ENCODE peak calls at places on chromosomes 13 and 19, in four cellular contexts. One of them, this sample, is unnamed.

GRCh38 chr13:97875218-97875617 is 78.3 kb upstream of the IPO5 start:
- DNase-seq in epithelial cell of esophagus: no peak
- DNase-seq in NCI-H1694 treated with DMSO at 0.1 percent for 48 hours: no peak
- DNase-seq in nucleus accumbens: no peak
- DNase-seq in this sample: no peak

GRCh38 chr19:38736413-38737280 is 7.6 kb downstream of the CAPN12 start:
- DNase-seq in epithelial cell of esophagus: peak; percentile 89
- DNase-seq in NCI-H1694 treated with DMSO at 0.1 percent for 48 hours: no peak
- DNase-seq in nucleus accumbens: no peak
- DNase-seq in this sample: peak; percentile 65

GRCh38 chr13:57631607-57632275 is at the start of gene PCDH17:
- DNase-seq in epithelial cell of esophagus: no peak
- DNase-seq in NCI-H1694 treated with DMSO at 0.1 percent for 48 hours: no peak
- DNase-seq in nucleus accumbens: no peak
- DNase-seq in this sample: no peak

GRCh38 chr13:23552171-23552570 is 18.0 kb upstream of the TNFRSF19 start:
- DNase-seq in epithelial cell of esophagus: no peak
- DNase-seq in NCI-H1694 treated with DMSO at 0.1 percent for 48 hours: no peak
- DNase-seq in nucleus accumbens: no peak
- DNase-seq in this sample: no peak

GRCh38 chr13:52130641-52131040 is 1.8 kb upstream of the NEK5 start:
- DNase-seq in epithelial cell of esophagus: peak; percentile 54
- DNase-seq in NCI-H1694 treated with DMSO at 0.1 percent for 48 hours: no peak
- DNase-seq in nucleus accumbens: no peak
- DNase-seq in this sample: peak; percentile 64

GRCh38 chr13:52161193-52161646 is 1.8 kb upstream of the NEK3 start:
- DNase-seq in epithelial cell of esophagus: no peak
- DNase-seq in NCI-H1694 treated with DMSO at 0.1 percent for 48 hours: no peak
- DNase-seq in nucleus accumbens: no peak
- DNase-seq in this sample: no peak

GRCh38 chr19:46981296-46981695 is 38.3 kb upstream of the NPAS1 start:
- DNase-seq in epithelial cell of esophagus: no peak
- DNase-seq in NCI-H1694 treated with DMSO at 0.1 percent for 48 hours: no peak
- DNase-seq in nucleus accumbens: no peak
- DNase-seq in this sample: no peak

GRCh38 chr19:41941410-41942202 is 13.4 kb upstream of the ERFL start:
- DNase-seq in epithelial cell of esophagus: no peak
- DNase-seq in NCI-H1694 treated with DMSO at 0.1 percent for 48 hours: no peak
- DNase-seq in nucleus accumbens: no peak
- DNase-seq in this sample: no peak

GRCh38 chr19:53868091-53868891 is 608 bp downstream of the MYADM start:
- DNase-seq in epithelial cell of esophagus: peak; percentile 36
- DNase-seq in NCI-H1694 treated with DMSO at 0.1 percent for 48 hours: no peak
- DNase-seq in nucleus accumbens: no peak
- DNase-seq in this sample: peak; percentile 69

GRCh38 chr13:99970761-99971575 is 599 bp downstream of the ZIC5 start:
- DNase-seq in epithelial cell of esophagus: no peak
- DNase-seq in NCI-H1694 treated with DMSO at 0.1 percent for 48 hours: no peak
- DNase-seq in nucleus accumbens: no peak
- DNase-seq in this sample: no peak

GRCh38 chr19:49801966-49802661 is 11.0 kb downstream of the FUZ start:
- DNase-seq in epithelial cell of esophagus: peak; percentile 66
- DNase-seq in NCI-H1694 treated with DMSO at 0.1 percent for 48 hours: peak; percentile 85
- DNase-seq in nucleus accumbens: peak; percentile 36
- DNase-seq in this sample: no peak

GRCh38 chr19:6241680-6242079 is 38.1 kb downstream of the MLLT1 start:
- DNase-seq in epithelial cell of esophagus: no peak
- DNase-seq in NCI-H1694 treated with DMSO at 0.1 percent for 48 hours: peak; percentile 21
- DNase-seq in nucleus accumbens: peak; percentile 52
- DNase-seq in this sample: no peak

GRCh38 chr13:26977541-26977940 is 194.1 kb downstream of the USP12 start:
- DNase-seq in epithelial cell of esophagus: no peak
- DNase-seq in NCI-H1694 treated with DMSO at 0.1 percent for 48 hours: no peak
- DNase-seq in nucleus accumbens: no peak
- DNase-seq in this sample: no peak

GRCh38 chr13:113930711-113931637 is 42.9 kb downstream of the C13orf46 start:
- DNase-seq in epithelial cell of esophagus: no peak
- DNase-seq in NCI-H1694 treated with DMSO at 0.1 percent for 48 hours: no peak
- DNase-seq in nucleus accumbens: no peak
- DNase-seq in this sample: no peak

GRCh38 chr13:74324338-74324737 is 190.1 kb upstream of the KLF12 start:
- DNase-seq in epithelial cell of esophagus: no peak
- DNase-seq in NCI-H1694 treated with DMSO at 0.1 percent for 48 hours: no peak
- DNase-seq in nucleus accumbens: no peak
- DNase-seq in this sample: no peak

GRCh38 chr13:113584870-113585671 is 518 bp downstream of the TFDP1 start:
- DNase-seq in epithelial cell of esophagus: no peak
- DNase-seq in NCI-H1694 treated with DMSO at 0.1 percent for 48 hours: no peak
- DNase-seq in nucleus accumbens: no peak
- DNase-seq in this sample: peak; percentile 11

GRCh38 chr13:21868823-21869222 is 197.9 kb downstream of the FGF9 start:
- DNase-seq in epithelial cell of esophagus: no peak
- DNase-seq in NCI-H1694 treated with DMSO at 0.1 percent for 48 hours: no peak
- DNase-seq in nucleus accumbens: no peak
- DNase-seq in this sample: no peak

GRCh38 chr19:16153582-16154336 is 10.3 kb downstream of the HSH2D start:
- DNase-seq in epithelial cell of esophagus: no peak
- DNase-seq in NCI-H1694 treated with DMSO at 0.1 percent for 48 hours: no peak
- DNase-seq in nucleus accumbens: no peak
- DNase-seq in this sample: peak; percentile 23

GRCh38 chr13:83895994-83896580 is 13.8 kb upstream of the SLITRK1 start:
- DNase-seq in epithelial cell of esophagus: peak; percentile 86
- DNase-seq in NCI-H1694 treated with DMSO at 0.1 percent for 48 hours: no peak
- DNase-seq in nucleus accumbens: no peak
- DNase-seq in this sample: peak; percentile 76